ENCODE peak calls at places on chromosomes 7 and 10, in four cellular contexts. One of them, this sample, is unnamed.

GRCh38 chr7:29019275-29019820 is 61.2 kb upstream of the TRIL start:
- DNase-seq in naive thymus-derived CD8-positive, alpha-beta T cell: no peak
- DNase-seq in AG09309: no peak
- DNase-seq in PC-3: no peak
- DNase-seq in this sample: no peak

GRCh38 chr10:22427890-22428571 is 82.7 kb downstream of the SPAG6 start:
- DNase-seq in naive thymus-derived CD8-positive, alpha-beta T cell: no peak
- DNase-seq in AG09309: peak
- DNase-seq in PC-3: peak
- DNase-seq in this sample: no peak

GRCh38 chr7:91164948-91165845 is 99.0 kb upstream of the FZD1 start:
- DNase-seq in PC-3: peak
- DNase-seq in AG09309: peak
- DNase-seq in naive thymus-derived CD8-positive, alpha-beta T cell: no peak
- DNase-seq in this sample: no peak

GRCh38 chr7:2947381-2947780 is 96.3 kb downstream of the CARD11 start:
- DNase-seq in PC-3: no peak
- DNase-seq in naive thymus-derived CD8-positive, alpha-beta T cell: no peak
- DNase-seq in AG09309: no peak
- DNase-seq in this sample: peak

GRCh38 chr10:121553861-121554264 is 44.4 kb downstream of the FGFR2 start:
- DNase-seq in AG09309: no peak
- DNase-seq in naive thymus-derived CD8-positive, alpha-beta T cell: no peak
- DNase-seq in PC-3: peak
- DNase-seq in this sample: no peak

GRCh38 chr10:111410740-111411139 is 333.9 kb downstream of the ADRA2A start:
- DNase-seq in AG09309: no peak
- DNase-seq in naive thymus-derived CD8-positive, alpha-beta T cell: no peak
- DNase-seq in PC-3: peak
- DNase-seq in this sample: no peak

GRCh38 chr10:126331101-126331500 is 57.2 kb downstream of the ADAM12 start:
- DNase-seq in AG09309: peak
- DNase-seq in PC-3: no peak
- DNase-seq in naive thymus-derived CD8-positive, alpha-beta T cell: no peak
- DNase-seq in this sample: no peak

GRCh38 chr7:158710651-158711102 is 6.1 kb upstream of the NCAPG2 start:
- DNase-seq in naive thymus-derived CD8-positive, alpha-beta T cell: no peak
- DNase-seq in AG09309: peak
- DNase-seq in PC-3: no peak
- DNase-seq in this sample: no peak